ENCODE peak calls at places on chromosomes 4 and X, in eight cellular contexts. One of them, this sample, is unnamed.
A peak's percentile ranks its signal among the peaks of the same experiment; 100 is the strongest.

GRCh38 chrX:146278381-146278780 is 460.8 kb downstream of the SLITRK2 start:
- DNase-seq in testis: peak; percentile 21
- DNase-seq in HepG2: no peak
- DNase-seq in IMR-90: no peak
- DNase-seq in A549: no peak
- DNase-seq in tibial nerve: no peak
- DNase-seq in suprapubic skin: no peak
- DNase-seq in body of pancreas: peak; percentile 2
- DNase-seq in this sample: no peak

GRCh38 chr4:180350866-180351350 is 1892.3 kb upstream of the TENM3 start:
- DNase-seq in testis: no peak
- DNase-seq in HepG2: no peak
- DNase-seq in IMR-90: peak; percentile 2
- DNase-seq in A549: no peak
- DNase-seq in tibial nerve: no peak
- DNase-seq in suprapubic skin: no peak
- DNase-seq in body of pancreas: no peak
- DNase-seq in this sample: no peak

GRCh38 chr4:105966046-105966445 is 70.8 kb downstream of the NPNT start:
- DNase-seq in testis: no peak
- DNase-seq in HepG2: no peak
- DNase-seq in IMR-90: peak; percentile 52
- DNase-seq in A549: no peak
- DNase-seq in tibial nerve: no peak
- DNase-seq in suprapubic skin: no peak
- DNase-seq in body of pancreas: no peak
- DNase-seq in this sample: no peak

GRCh38 chrX:7444967-7445366 is 297.0 kb upstream of the PUDP start:
- DNase-seq in testis: no peak
- DNase-seq in HepG2: no peak
- DNase-seq in IMR-90: no peak
- DNase-seq in A549: no peak
- DNase-seq in tibial nerve: no peak
- DNase-seq in suprapubic skin: no peak
- DNase-seq in body of pancreas: no peak
- DNase-seq in this sample: no peak

GRCh38 chrX:77668391-77669237 is 117.4 kb downstream of the ATRX start:
- DNase-seq in testis: no peak
- DNase-seq in HepG2: peak; percentile 1
- DNase-seq in IMR-90: peak; percentile 55
- DNase-seq in A549: peak; percentile 40
- DNase-seq in tibial nerve: no peak
- DNase-seq in suprapubic skin: no peak
- DNase-seq in body of pancreas: no peak
- DNase-seq in this sample: peak; percentile 9

GRCh38 chr4:145939241-145939640 is 618 bp upstream of the ZNF827 start:
- DNase-seq in testis: no peak
- DNase-seq in HepG2: no peak
- DNase-seq in IMR-90: peak; percentile 26
- DNase-seq in A549: no peak
- DNase-seq in tibial nerve: no peak
- DNase-seq in suprapubic skin: no peak
- DNase-seq in body of pancreas: no peak
- DNase-seq in this sample: no peak

GRCh38 chr4:11543710-11544109 is 115.0 kb upstream of the HS3ST1 start:
- DNase-seq in testis: no peak
- DNase-seq in HepG2: no peak
- DNase-seq in IMR-90: peak; percentile 83
- DNase-seq in A549: peak; percentile 39
- DNase-seq in tibial nerve: no peak
- DNase-seq in suprapubic skin: no peak
- DNase-seq in body of pancreas: no peak
- DNase-seq in this sample: no peak

GRCh38 chrX:53288173-53288572 is 6.8 kb upstream of the IQSEC2 start:
- DNase-seq in testis: no peak
- DNase-seq in HepG2: no peak
- DNase-seq in IMR-90: no peak
- DNase-seq in A549: no peak
- DNase-seq in tibial nerve: no peak
- DNase-seq in suprapubic skin: no peak
- DNase-seq in body of pancreas: peak; percentile 51
- DNase-seq in this sample: no peak

DNA sequence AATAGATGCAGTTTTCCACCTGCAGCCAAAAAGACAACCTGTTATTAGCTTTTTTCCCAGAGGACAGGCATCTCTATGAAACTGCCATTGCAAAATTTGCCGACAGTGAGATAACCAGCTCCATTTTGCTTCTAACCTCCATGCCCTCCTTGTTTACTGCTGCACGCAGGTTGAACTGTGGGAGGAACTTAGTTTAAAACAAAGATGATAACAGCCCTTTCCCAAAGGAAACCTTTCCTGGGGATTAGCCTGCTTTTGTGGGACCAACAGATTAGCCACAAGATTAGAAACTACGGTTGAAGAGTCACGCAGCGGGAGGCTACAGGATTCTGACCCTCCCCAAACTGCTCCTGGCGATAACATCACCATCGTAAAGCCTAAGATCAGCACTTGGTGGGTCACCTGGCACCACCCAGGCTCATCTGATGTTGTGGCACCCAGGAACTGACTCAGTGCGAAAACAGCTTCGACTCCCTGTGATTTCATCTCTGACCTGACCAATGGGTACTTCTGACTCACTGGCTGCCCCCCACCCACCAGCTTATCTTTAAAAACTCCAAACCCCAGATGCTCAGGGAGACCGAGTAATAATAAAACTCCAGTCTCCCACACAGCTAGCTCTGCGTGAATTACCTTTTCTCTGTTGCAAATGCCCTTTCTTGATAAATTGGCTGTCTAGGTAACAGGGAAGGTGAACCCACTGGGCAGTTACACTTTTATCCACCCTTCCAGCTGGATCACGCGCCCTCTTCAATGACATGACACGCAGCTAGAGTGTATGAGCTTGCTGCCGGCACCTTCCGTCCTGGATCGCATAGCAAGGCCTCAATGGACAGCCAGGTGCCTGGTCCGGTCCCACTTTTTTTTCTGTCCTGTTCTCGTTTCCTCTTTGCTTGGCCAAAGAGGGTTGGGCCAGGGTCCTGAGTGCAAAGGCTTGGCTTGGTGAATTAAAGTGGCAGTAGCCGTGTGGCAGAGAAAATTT is 27.2 kb downstream of the NOP14 start:
- DNase-seq in testis: peak; percentile 11
- DNase-seq in HepG2: no peak
- DNase-seq in IMR-90: no peak
- DNase-seq in A549: peak; percentile 40
- DNase-seq in tibial nerve: no peak
- DNase-seq in suprapubic skin: peak; percentile 78
- DNase-seq in body of pancreas: no peak
- DNase-seq in this sample: peak; percentile 68
- TF ChIP-seq POLR2A in testis: no peak
- TF ChIP-seq POLR2A in HepG2: peak; percentile 2
- TF ChIP-seq POLR2A in IMR-90: no peak
- TF ChIP-seq POLR2A in A549: no peak
- TF ChIP-seq POLR2A in tibial nerve: no peak
- TF ChIP-seq POLR2A in suprapubic skin: no peak
- TF ChIP-seq POLR2A in body of pancreas: no peak
- TF ChIP-seq POLR2A in this sample: no peak

GRCh38 chr4:184344899-184345572 is 127.4 kb upstream of the ENPP6 start:
- DNase-seq in testis: no peak
- DNase-seq in HepG2: no peak
- DNase-seq in IMR-90: no peak
- DNase-seq in A549: no peak
- DNase-seq in tibial nerve: no peak
- DNase-seq in suprapubic skin: no peak
- DNase-seq in body of pancreas: no peak
- DNase-seq in this sample: no peak

GRCh38 chr4:184342167-184342856 is 124.6 kb upstream of the ENPP6 start:
- DNase-seq in testis: no peak
- DNase-seq in HepG2: no peak
- DNase-seq in IMR-90: no peak
- DNase-seq in A549: no peak
- DNase-seq in tibial nerve: no peak
- DNase-seq in suprapubic skin: peak; percentile 16
- DNase-seq in body of pancreas: no peak
- DNase-seq in this sample: no peak

GRCh38 chr4:184345573-184345922 is 127.9 kb upstream of the ENPP6 start:
- DNase-seq in testis: peak; percentile 23
- DNase-seq in HepG2: no peak
- DNase-seq in IMR-90: peak; percentile 22
- DNase-seq in A549: no peak
- DNase-seq in tibial nerve: peak; percentile 21
- DNase-seq in suprapubic skin: no peak
- DNase-seq in body of pancreas: peak; percentile 61
- DNase-seq in this sample: no peak

GRCh38 chr4:184344435-184344834 is 126.8 kb upstream of the ENPP6 start:
- DNase-seq in testis: no peak
- DNase-seq in HepG2: no peak
- DNase-seq in IMR-90: no peak
- DNase-seq in A549: no peak
- DNase-seq in tibial nerve: no peak
- DNase-seq in suprapubic skin: no peak
- DNase-seq in body of pancreas: no peak
- DNase-seq in this sample: no peak

DNA sequence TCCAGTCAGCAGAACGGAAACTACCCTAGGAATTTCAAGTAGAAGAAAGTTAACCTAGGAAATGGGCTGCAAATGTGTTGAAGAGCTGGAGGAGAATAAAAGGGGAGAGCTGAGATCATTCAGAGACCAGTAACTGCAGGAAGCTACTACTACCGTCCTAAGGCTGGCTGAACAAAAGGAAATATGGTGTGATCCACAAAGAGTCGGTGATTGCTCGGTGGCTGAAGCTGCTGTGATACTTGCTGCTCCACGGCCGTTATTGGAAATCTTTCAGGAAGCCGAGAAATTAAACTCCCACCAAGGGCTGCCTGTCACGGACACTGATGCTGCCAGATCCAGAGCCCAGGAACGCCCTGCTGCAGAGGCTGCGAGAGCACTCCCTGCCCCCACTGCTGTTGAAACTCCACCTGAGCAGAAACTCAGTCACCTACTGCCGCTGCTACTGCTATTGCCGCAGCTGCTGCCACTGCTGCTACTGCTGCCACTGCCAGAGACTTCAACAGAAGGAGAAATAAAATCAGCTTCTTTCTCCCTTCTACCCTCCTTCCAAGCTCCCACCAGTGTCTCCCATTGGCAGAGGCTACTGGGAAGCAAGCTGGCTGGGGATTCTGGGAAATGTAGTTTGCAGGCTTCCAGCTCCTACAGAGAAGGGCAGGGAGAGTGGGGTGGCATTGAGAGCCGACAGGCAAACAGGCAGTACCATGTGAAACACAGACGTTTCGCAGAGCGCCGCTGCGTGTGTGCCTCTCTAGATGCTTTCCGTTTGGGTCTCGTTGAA is 125.9 kb upstream of the ENPP6 start:
- DNase-seq in testis: peak; percentile 85
- DNase-seq in HepG2: peak; percentile 72
- DNase-seq in IMR-90: peak; percentile 75
- DNase-seq in A549: peak; percentile 63
- DNase-seq in tibial nerve: peak; percentile 57
- DNase-seq in suprapubic skin: peak; percentile 80
- DNase-seq in body of pancreas: peak; percentile 87
- DNase-seq in this sample: peak; percentile 49
- TF ChIP-seq POLR2A in testis: no peak
- TF ChIP-seq POLR2A in HepG2: peak; percentile 36
- TF ChIP-seq POLR2A in IMR-90: no peak
- TF ChIP-seq POLR2A in A549: no peak
- TF ChIP-seq POLR2A in tibial nerve: no peak
- TF ChIP-seq POLR2A in suprapubic skin: no peak
- TF ChIP-seq POLR2A in body of pancreas: peak; percentile 72
- TF ChIP-seq POLR2A in this sample: peak; percentile 20

GRCh38 chr4:94550352-94550751 is 98.6 kb downstream of the PDLIM5 start:
- DNase-seq in testis: no peak
- DNase-seq in HepG2: no peak
- DNase-seq in IMR-90: no peak
- DNase-seq in A549: no peak
- DNase-seq in tibial nerve: no peak
- DNase-seq in suprapubic skin: no peak
- DNase-seq in body of pancreas: no peak
- DNase-seq in this sample: no peak
- TF ChIP-seq POLR2A in testis: no peak
- TF ChIP-seq POLR2A in HepG2: no peak
- TF ChIP-seq POLR2A in IMR-90: no peak
- TF ChIP-seq POLR2A in A549: no peak
- TF ChIP-seq POLR2A in tibial nerve: no peak
- TF ChIP-seq POLR2A in suprapubic skin: no peak
- TF ChIP-seq POLR2A in body of pancreas: no peak
- TF ChIP-seq POLR2A in this sample: no peak

GRCh38 chr4:53366301-53366716 is 448 bp upstream of the SCFD2 start:
- DNase-seq in testis: no peak
- DNase-seq in HepG2: no peak
- DNase-seq in IMR-90: no peak
- DNase-seq in A549: no peak
- DNase-seq in tibial nerve: no peak
- DNase-seq in suprapubic skin: no peak
- DNase-seq in body of pancreas: no peak
- DNase-seq in this sample: no peak

GRCh38 chr4:53376900-53377299 is 541 bp upstream of the FIP1L1 start:
- DNase-seq in testis: no peak
- DNase-seq in HepG2: no peak
- DNase-seq in IMR-90: no peak
- DNase-seq in A549: no peak
- DNase-seq in tibial nerve: no peak
- DNase-seq in suprapubic skin: no peak
- DNase-seq in body of pancreas: no peak
- DNase-seq in this sample: no peak

GRCh38 chr4:53377319-53378170 is at the start of gene FIP1L1:
- DNase-seq in testis: peak; percentile 96
- DNase-seq in HepG2: peak; percentile 83
- DNase-seq in IMR-90: peak; percentile 87
- DNase-seq in A549: peak; percentile 89
- DNase-seq in tibial nerve: peak; percentile 85
- DNase-seq in suprapubic skin: peak; percentile 95
- DNase-seq in body of pancreas: peak; percentile 97
- DNase-seq in this sample: peak; percentile 77

GRCh38 chr4:53374777-53375258 is 2.6 kb upstream of the FIP1L1 start:
- DNase-seq in testis: no peak
- DNase-seq in HepG2: no peak
- DNase-seq in IMR-90: no peak
- DNase-seq in A549: no peak
- DNase-seq in tibial nerve: no peak
- DNase-seq in suprapubic skin: no peak
- DNase-seq in body of pancreas: no peak
- DNase-seq in this sample: no peak

DNA sequence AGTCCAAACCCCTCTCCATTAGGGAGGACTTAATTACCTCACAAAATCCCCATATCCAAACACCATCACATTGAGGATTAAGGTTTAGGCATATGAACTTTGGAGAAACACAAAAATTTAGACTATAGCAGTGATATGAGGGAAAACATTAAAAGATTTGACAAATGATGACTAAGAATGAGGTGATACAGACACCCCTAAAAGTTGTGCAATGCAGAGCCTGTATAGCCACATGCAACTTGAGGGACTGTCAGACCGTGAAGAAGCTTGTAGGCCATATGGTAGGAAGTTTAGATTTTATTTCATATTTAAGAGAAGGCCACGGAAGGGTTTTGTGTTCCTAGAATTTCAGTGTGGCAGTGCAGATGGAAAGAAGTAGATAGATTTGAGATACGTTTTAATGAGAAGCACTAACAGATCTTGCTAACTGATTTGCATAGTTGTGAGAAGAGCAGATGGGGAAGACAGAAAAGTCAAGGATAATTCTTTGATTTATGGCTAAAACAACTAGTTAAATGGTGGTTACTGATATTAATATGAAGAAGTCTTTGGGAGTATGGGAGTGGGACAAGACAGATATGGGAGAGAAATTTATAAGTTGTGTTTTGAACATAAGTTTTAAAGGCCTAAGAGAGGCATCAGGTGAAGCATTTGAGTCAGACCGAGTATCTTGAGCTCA is 5.5 kb upstream of the FIP1L1 start:
- DNase-seq in testis: no peak
- DNase-seq in HepG2: no peak
- DNase-seq in IMR-90: no peak
- DNase-seq in A549: no peak
- DNase-seq in tibial nerve: no peak
- DNase-seq in suprapubic skin: no peak
- DNase-seq in body of pancreas: no peak
- DNase-seq in this sample: no peak
- TF ChIP-seq POLR2A in testis: no peak
- TF ChIP-seq POLR2A in HepG2: no peak
- TF ChIP-seq POLR2A in IMR-90: no peak
- TF ChIP-seq POLR2A in A549: no peak
- TF ChIP-seq POLR2A in tibial nerve: no peak
- TF ChIP-seq POLR2A in suprapubic skin: no peak
- TF ChIP-seq POLR2A in body of pancreas: no peak
- TF ChIP-seq POLR2A in this sample: no peak